ENCODE peak calls at places on chromosomes 3 and 15, in six cellular contexts. D is fibroblast of pulmonary artery, T is B cell, B is omental fat pad, K is heart left ventricle, G is testis. E is an unnamed sample.

GRCh38 chr3:40616420-40616819 is 91.7 kb downstream of the ZNF621 start:
- DNase-seq in T (no peak), D (no peak), G (no peak), B (no peak), K (no peak), E (no peak)

GRCh38 chr3:119647177-119647576 is 13.2 kb downstream of the POPDC2 start:
- DNase-seq in D (peak; percentile 73), G (no peak), K (no peak), B (no peak), T (no peak), E (no peak)

GRCh38 chr3:171679011-171679492 is 131.2 kb downstream of the PLD1 start:
- DNase-seq in D (no peak), G (no peak), T (no peak), B (no peak), K (no peak), E (no peak)

GRCh38 chr3:161221881-161222600 is 930 bp downstream of the NMD3 start:
- DNase-seq in D (peak; percentile 44), T (peak; percentile 24), B (no peak), K (no peak), G (peak; percentile 46), E (no peak)

GRCh38 chr3:36904641-36905040 is 40.2 kb downstream of the TRANK1 start:
- DNase-seq in D (peak; percentile 55), K (peak; percentile 52), G (peak; percentile 34), T (no peak), B (no peak), E (no peak)

GRCh38 chr3:194928831-194929594 is 243.3 kb downstream of the FAM43A start:
- DNase-seq in D (peak; percentile 27), B (no peak), K (no peak), G (peak; percentile 71), T (peak; percentile 33), E (no peak)

GRCh38 chr3:196082471-196082971 is 631 bp upstream of the TFRC start:
- DNase-seq in D (no peak), K (no peak), T (no peak), B (no peak), G (no peak), E (no peak)

GRCh38 chr3:57004154-57004730 is 56.2 kb upstream of the SPATA12 start:
- DNase-seq in G (no peak), K (no peak), D (no peak), B (no peak), T (no peak), E (no peak)

GRCh38 chr3:143885803-143886427 is 37.6 kb upstream of the SLC9A9 start:
- DNase-seq in D (peak; percentile 63), K (no peak), G (peak; percentile 43), B (no peak), T (peak; percentile 56), E (no peak)

GRCh38 chr3:162780313-162780712 is 1283.7 kb downstream of the OTOL1 start:
- DNase-seq in B (no peak), D (peak; percentile 48), G (no peak), T (no peak), K (no peak), E (no peak)

GRCh38 chr15:67794832-67795574 is 30.3 kb upstream of the SKOR1 start:
- DNase-seq in T (no peak), K (no peak), B (no peak), G (no peak), D (no peak), E (no peak)

GRCh38 chr15:58284293-58284692 is 146.1 kb downstream of the AQP9 start:
- DNase-seq in D (no peak), G (no peak), K (no peak), B (no peak), T (no peak), E (no peak)

GRCh38 chr3:42012378-42012934 is 50.6 kb upstream of the ULK4 start:
- DNase-seq in K (no peak), G (no peak), B (no peak), T (no peak), D (no peak), E (no peak)

GRCh38 chr3:57382933-57383332 is 90.4 kb upstream of the ASB14 start:
- DNase-seq in G (no peak), T (no peak), D (peak; percentile 3), B (no peak), K (no peak), E (no peak)

GRCh38 chr3:147744967-147745366 is 335.8 kb downstream of the ZIC1 start:
- DNase-seq in T (no peak), G (no peak), K (no peak), B (no peak), D (no peak), E (no peak)

GRCh38 chr15:91867581-91868026 is 14.1 kb downstream of the SLCO3A1 start:
- DNase-seq in G (peak; percentile 60), B (peak; percentile 42), T (no peak), K (peak; percentile 87), D (peak; percentile 92), E (no peak)

GRCh38 chr15:56765252-56765651 is 31.9 kb upstream of the ZNF280D start:
- DNase-seq in B (no peak), T (no peak), G (no peak), K (no peak), D (peak; percentile 92), E (no peak)

GRCh38 chr15:53586815-53587214 is 172.6 kb downstream of the WDR72 start:
- DNase-seq in G (peak; percentile 46), K (no peak), B (no peak), T (peak; percentile 1), D (peak; percentile 3), E (no peak)

GRCh38 chr15:51796777-51797474 is 32.5 kb upstream of the TMOD3 start:
- DNase-seq in B (no peak), K (no peak), G (no peak), T (no peak), D (peak; percentile 23), E (no peak)

GRCh38 chr3:127035672-127036071 is 52.8 kb downstream of the PLXNA1 start:
- DNase-seq in K (peak; percentile 57), T (no peak), B (peak; percentile 55), D (peak; percentile 92), G (peak; percentile 48), E (no peak)

GRCh38 chr15:65404196-65404872 is 18.4 kb downstream of the IGDCC4 start:
- DNase-seq in G (no peak), T (no peak), K (no peak), D (no peak), B (no peak), E (no peak)

GRCh38 chr3:65439641-65440040 is 599.1 kb downstream of the MAGI1 start:
- DNase-seq in B (no peak), T (no peak), D (peak; percentile 71), K (peak; percentile 62), G (peak; percentile 62), E (no peak)

GRCh38 chr15:69474846-69475455 is 22.3 kb downstream of the RPLP1 start:
- DNase-seq in B (no peak), D (no peak), K (no peak), G (no peak), T (no peak), E (no peak)
- TF ChIP-seq CTCF in B (no peak), D (no peak), K (no peak), G (no peak), T (no peak), E (no peak)

DNA sequence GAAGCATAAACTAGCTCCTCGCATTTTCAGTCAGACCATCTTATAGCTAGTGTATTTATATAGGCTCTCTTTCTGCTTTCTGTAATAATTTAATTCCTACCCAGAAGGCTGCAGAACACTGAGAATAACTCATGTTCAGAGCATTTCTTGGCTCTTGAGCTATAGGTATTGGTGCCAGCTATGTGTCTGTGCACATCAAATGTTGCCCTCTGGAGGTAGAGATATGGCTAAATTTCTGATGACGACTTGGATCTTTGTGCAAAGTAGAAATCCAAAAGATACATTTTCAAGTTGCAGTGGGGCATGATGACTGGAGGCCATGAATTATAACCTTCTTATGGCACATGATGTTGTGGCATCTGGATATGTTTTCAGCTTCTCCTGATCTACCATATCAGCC is 336.2 kb upstream of the TPM1 start:
- DNase-seq in G (no peak), K (no peak), B (no peak), T (no peak), D (peak; percentile 3), E (no peak)
- TF ChIP-seq CTCF in G (no peak), K (peak; percentile 5), B (no peak), T (no peak), D (no peak), E (no peak)

DNA sequence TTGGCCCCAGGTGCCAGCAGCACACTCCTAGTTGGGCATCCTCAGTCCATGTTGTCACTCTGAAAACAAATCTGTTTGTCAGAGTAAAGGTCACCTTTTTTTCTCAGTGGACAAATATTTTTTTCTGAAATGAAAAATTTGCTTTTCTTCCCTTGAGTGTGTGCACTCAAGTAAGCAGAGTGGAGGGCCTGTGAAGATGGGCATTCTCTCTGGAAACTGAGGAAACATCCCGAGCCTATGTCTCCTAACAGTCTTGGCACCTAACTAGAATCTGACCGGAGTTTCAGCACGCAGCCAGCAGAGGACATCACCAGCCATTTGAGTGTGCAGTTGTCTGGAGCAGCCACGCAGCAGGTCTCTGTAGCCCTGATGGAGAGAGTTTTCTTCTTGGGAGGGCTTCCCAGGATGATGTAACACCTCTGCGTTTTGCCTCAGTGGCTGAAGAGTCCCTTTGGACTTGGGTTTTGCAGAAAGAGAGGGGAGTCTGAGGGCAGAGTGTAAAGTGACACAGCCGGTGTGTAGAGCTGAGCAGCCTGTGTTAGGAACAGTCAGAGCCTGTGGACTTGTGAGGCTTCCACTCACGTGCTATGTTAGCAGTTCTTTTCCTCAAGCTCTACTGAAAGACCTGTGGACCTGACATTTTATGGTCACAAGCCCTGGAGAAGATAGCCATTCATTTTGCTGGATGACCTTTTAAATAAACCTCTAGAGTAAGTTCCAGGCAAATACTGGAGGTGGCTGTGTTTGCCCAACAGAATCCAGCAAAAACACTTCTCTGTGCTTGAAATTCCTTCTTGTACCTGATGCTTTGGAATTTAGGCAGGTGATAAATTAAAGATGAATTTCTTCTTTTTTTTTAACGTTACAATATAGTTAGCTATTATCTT is 51.6 kb downstream of the ABHD2 start:
- DNase-seq in K (peak; percentile 46), D (peak; percentile 35), G (peak; percentile 32), B (no peak), T (no peak), E (no peak)
- TF ChIP-seq CTCF in K (peak; percentile 30), D (peak; percentile 37), G (no peak), B (no peak), T (no peak), E (peak; percentile 39)

DNA sequence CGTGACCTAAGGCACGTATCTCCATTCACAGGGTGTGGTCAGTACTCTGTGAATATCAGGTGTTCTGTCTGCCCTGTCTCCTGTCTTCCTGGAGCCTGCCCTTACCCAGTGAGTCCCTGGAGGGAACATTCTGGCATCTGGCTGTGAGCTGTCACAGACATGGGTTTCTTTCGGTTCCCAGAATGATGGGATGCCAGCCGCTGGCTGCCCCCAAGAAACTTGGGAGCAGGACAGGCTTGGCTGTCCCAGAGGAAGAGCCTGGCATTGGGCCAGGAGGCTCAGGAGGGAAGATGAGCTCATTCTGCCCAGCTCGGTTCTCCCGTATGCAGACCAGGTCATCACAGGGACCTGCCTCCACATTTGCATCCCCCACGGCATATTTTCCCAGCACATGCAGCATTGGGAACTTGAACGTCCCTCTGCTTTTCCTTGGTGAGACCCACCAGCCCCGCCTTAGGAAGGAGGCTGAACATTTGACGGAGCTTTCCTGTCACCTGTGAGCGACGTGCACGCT is 21.8 kb upstream of the PGPEP1L start:
- DNase-seq in K (peak; percentile 42), D (no peak), B (no peak), T (no peak), G (no peak), E (peak; percentile 49)
- TF ChIP-seq CTCF in K (no peak), D (no peak), B (no peak), T (no peak), G (no peak), E (no peak)

E was measured in type B pancreatic cell.